ENCODE peak calls at places on chromosomes 3 and 15, in four cellular contexts. One of them, this sample, is unnamed.

GRCh38 chr15:45143946-45144345 is 14.2 kb downstream of the DUOX1 start:
- DNase-seq in K562: no peak
- DNase-seq in SK-N-SH: no peak
- DNase-seq in GM12878: no peak
- DNase-seq in this sample: no peak

GRCh38 chr3:81363816-81364215 is 397.6 kb downstream of the GBE1 start:
- DNase-seq in K562: no peak
- DNase-seq in GM12878: no peak
- DNase-seq in SK-N-SH: no peak
- DNase-seq in this sample: no peak

GRCh38 chr3:172148702-172149565 is 109.6 kb downstream of the FNDC3B start:
- DNase-seq in SK-N-SH: no peak
- DNase-seq in GM12878: no peak
- DNase-seq in K562: no peak
- DNase-seq in this sample: no peak

GRCh38 chr3:123385981-123386380 is 62.9 kb downstream of the ADCY5 start:
- DNase-seq in SK-N-SH: no peak
- DNase-seq in K562: no peak
- DNase-seq in GM12878: no peak
- DNase-seq in this sample: no peak

GRCh38 chr3:55487376-55488241 is 503 bp upstream of the WNT5A start:
- DNase-seq in SK-N-SH: peak
- DNase-seq in GM12878: no peak
- DNase-seq in K562: no peak
- DNase-seq in this sample: peak

GRCh38 chr3:73786346-73786807 is 161.6 kb upstream of the PDZRN3 start:
- DNase-seq in SK-N-SH: no peak
- DNase-seq in K562: no peak
- DNase-seq in GM12878: no peak
- DNase-seq in this sample: no peak

GRCh38 chr3:10356461-10356897 is 35.6 kb upstream of the SEC13 start:
- DNase-seq in K562: no peak
- DNase-seq in GM12878: no peak
- DNase-seq in SK-N-SH: peak
- DNase-seq in this sample: no peak

GRCh38 chr3:10516835-10517465 is 11.6 kb upstream of the ATP2B2 start:
- DNase-seq in K562: no peak
- DNase-seq in SK-N-SH: no peak
- DNase-seq in GM12878: no peak
- DNase-seq in this sample: no peak

GRCh38 chr15:25905140-25905539 is 42.0 kb upstream of the ATP10A start:
- DNase-seq in K562: no peak
- DNase-seq in GM12878: no peak
- DNase-seq in SK-N-SH: no peak
- DNase-seq in this sample: no peak

GRCh38 chr15:90594297-90594696 is 64.6 kb downstream of the CRTC3 start:
- DNase-seq in SK-N-SH: no peak
- DNase-seq in K562: no peak
- DNase-seq in GM12878: peak
- DNase-seq in this sample: no peak

GRCh38 chr3:195372220-195372619 is 70.6 kb downstream of the ACAP2 start:
- DNase-seq in K562: no peak
- DNase-seq in SK-N-SH: no peak
- DNase-seq in GM12878: no peak
- DNase-seq in this sample: no peak

GRCh38 chr3:187352581-187353575 is 15.3 kb upstream of the RTP4 start:
- DNase-seq in K562: no peak
- DNase-seq in SK-N-SH: no peak
- DNase-seq in GM12878: no peak
- DNase-seq in this sample: no peak

GRCh38 chr15:40420793-40421192 is 15.2 kb downstream of the IVD start:
- DNase-seq in SK-N-SH: no peak
- DNase-seq in K562: no peak
- DNase-seq in GM12878: no peak
- DNase-seq in this sample: no peak

GRCh38 chr15:73598540-73599195 is 34.5 kb downstream of the NPTN start:
- DNase-seq in GM12878: no peak
- DNase-seq in SK-N-SH: no peak
- DNase-seq in K562: no peak
- DNase-seq in this sample: no peak

GRCh38 chr3:111621535-111621934 is 26.4 kb upstream of the ZBED2 start:
- DNase-seq in GM12878: no peak
- DNase-seq in K562: peak
- DNase-seq in SK-N-SH: peak
- DNase-seq in this sample: peak

GRCh38 chr15:92435145-92435544 is 41.5 kb downstream of the ST8SIA2 start:
- DNase-seq in K562: no peak
- DNase-seq in SK-N-SH: no peak
- DNase-seq in GM12878: no peak
- DNase-seq in this sample: no peak

GRCh38 chr15:31486906-31487695 is 160.5 kb downstream of the KLF13 start:
- DNase-seq in GM12878: no peak
- DNase-seq in K562: no peak
- DNase-seq in SK-N-SH: no peak
- DNase-seq in this sample: no peak

GRCh38 chr3:10702961-10703740 is 112.9 kb upstream of the SLC6A11 start:
- DNase-seq in SK-N-SH: peak
- DNase-seq in K562: peak
- DNase-seq in GM12878: no peak
- DNase-seq in this sample: peak

GRCh38 chr3:170196833-170197232 is 15.3 kb upstream of the PHC3 start:
- DNase-seq in K562: no peak
- DNase-seq in SK-N-SH: no peak
- DNase-seq in GM12878: no peak
- DNase-seq in this sample: no peak

GRCh38 chr3:41198526-41198925 is 779 bp upstream of the CTNNB1 start:
- DNase-seq in GM12878: no peak
- DNase-seq in K562: no peak
- DNase-seq in SK-N-SH: no peak
- DNase-seq in this sample: no peak

GRCh38 chr3:100877286-100877685 is 115.9 kb downstream of the ABI3BP start:
- DNase-seq in GM12878: no peak
- DNase-seq in SK-N-SH: no peak
- DNase-seq in K562: no peak
- DNase-seq in this sample: no peak

GRCh38 chr15:82314769-82315518 is 34.3 kb downstream of the GOLGA6L10 start:
- DNase-seq in SK-N-SH: no peak
- DNase-seq in GM12878: no peak
- DNase-seq in K562: no peak
- DNase-seq in this sample: no peak

GRCh38 chr3:171781711-171782127 is 28.6 kb downstream of the PLD1 start:
- DNase-seq in K562: no peak
- DNase-seq in GM12878: no peak
- DNase-seq in SK-N-SH: no peak
- DNase-seq in this sample: no peak

GRCh38 chr15:95290376-95290973 is 1040.0 kb upstream of the NR2F2 start:
- DNase-seq in GM12878: no peak
- DNase-seq in SK-N-SH: no peak
- DNase-seq in K562: no peak
- DNase-seq in this sample: no peak

GRCh38 chr3:148034353-148034752 is 625.2 kb downstream of the ZIC1 start:
- DNase-seq in SK-N-SH: no peak
- DNase-seq in K562: no peak
- DNase-seq in GM12878: no peak
- DNase-seq in this sample: no peak

GRCh38 chr3:163056874-163057497 is 1560.4 kb downstream of the OTOL1 start:
- DNase-seq in GM12878: no peak
- DNase-seq in SK-N-SH: peak
- DNase-seq in K562: peak
- DNase-seq in this sample: peak

GRCh38 chr15:69298354-69298696 is 387 bp upstream of the PAQR5 start:
- DNase-seq in SK-N-SH: no peak
- DNase-seq in K562: no peak
- DNase-seq in GM12878: no peak
- DNase-seq in this sample: no peak

GRCh38 chr3:194045919-194046318 is 90.0 kb upstream of the HES1 start:
- DNase-seq in GM12878: no peak
- DNase-seq in K562: no peak
- DNase-seq in SK-N-SH: no peak
- DNase-seq in this sample: no peak

GRCh38 chr3:193572426-193572908 is 17.8 kb upstream of the ATP13A4 start:
- DNase-seq in GM12878: no peak
- DNase-seq in SK-N-SH: peak
- DNase-seq in K562: peak
- DNase-seq in this sample: peak

GRCh38 chr3:195839260-195840010 is 27.7 kb upstream of the MUC4 start:
- DNase-seq in K562: no peak
- DNase-seq in GM12878: no peak
- DNase-seq in SK-N-SH: no peak
- DNase-seq in this sample: no peak

GRCh38 chr3:100796556-100796955 is 87.3 kb downstream of the TFG start:
- DNase-seq in GM12878: peak
- DNase-seq in SK-N-SH: no peak
- DNase-seq in K562: no peak
- DNase-seq in this sample: no peak

GRCh38 chr3:174270841-174271240 is 588.3 kb upstream of the NAALADL2 start:
- DNase-seq in GM12878: no peak
- DNase-seq in K562: no peak
- DNase-seq in SK-N-SH: no peak
- DNase-seq in this sample: no peak

GRCh38 chr3:186060222-186060621 is 48.7 kb downstream of the ETV5 start:
- DNase-seq in SK-N-SH: no peak
- DNase-seq in K562: no peak
- DNase-seq in GM12878: peak
- DNase-seq in this sample: no peak

GRCh38 chr3:154126651-154127050 is 5.5 kb downstream of the ARHGEF26 start:
- DNase-seq in GM12878: no peak
- DNase-seq in K562: no peak
- DNase-seq in SK-N-SH: no peak
- DNase-seq in this sample: no peak

GRCh38 chr15:101456079-101456791 is 33.3 kb downstream of the PCSK6 start:
- DNase-seq in SK-N-SH: no peak
- DNase-seq in K562: peak
- DNase-seq in GM12878: no peak
- DNase-seq in this sample: no peak

GRCh38 chr3:134923286-134923685 is 128.2 kb downstream of the EPHB1 start:
- DNase-seq in K562: no peak
- DNase-seq in SK-N-SH: no peak
- DNase-seq in GM12878: no peak
- DNase-seq in this sample: no peak

GRCh38 chr3:10778492-10779292 is 37.3 kb upstream of the SLC6A11 start:
- DNase-seq in SK-N-SH: no peak
- DNase-seq in GM12878: no peak
- DNase-seq in K562: no peak
- DNase-seq in this sample: no peak

GRCh38 chr3:87268646-87269211 is 7.7 kb downstream of the POU1F1 start:
- DNase-seq in K562: no peak
- DNase-seq in GM12878: no peak
- DNase-seq in SK-N-SH: no peak
- DNase-seq in this sample: no peak

GRCh38 chr15:35630985-35631384 is 85.0 kb upstream of the DPH6 start:
- DNase-seq in SK-N-SH: no peak
- DNase-seq in K562: no peak
- DNase-seq in GM12878: no peak
- DNase-seq in this sample: no peak

DNA sequence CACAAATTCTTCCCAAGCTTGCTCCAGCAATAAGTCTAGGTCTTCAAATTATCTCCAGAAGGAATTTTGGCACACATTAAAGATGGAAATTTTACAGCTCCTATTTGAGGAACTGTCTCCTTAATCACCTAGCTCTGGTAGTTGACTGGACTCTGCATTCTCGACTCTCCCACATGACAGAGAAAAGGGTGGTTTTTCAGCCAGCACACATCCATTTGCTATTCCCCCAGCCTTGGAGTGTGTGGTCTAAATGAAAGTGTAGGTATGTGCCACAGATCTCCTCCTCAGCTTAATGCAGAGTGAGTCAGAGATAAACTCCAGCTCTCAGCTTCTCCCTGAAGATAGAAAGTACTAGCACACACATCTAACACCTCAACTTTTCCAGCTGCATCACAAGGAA is 62.2 kb upstream of the ALCAM start:
- DNase-seq in K562: no peak
- DNase-seq in SK-N-SH: no peak
- DNase-seq in GM12878: no peak
- DNase-seq in this sample: no peak
- TF ChIP-seq USF1 in K562: no peak
- TF ChIP-seq USF1 in SK-N-SH: no peak
- TF ChIP-seq USF1 in GM12878: no peak
- TF ChIP-seq USF1 in this sample: no peak

GRCh38 chr3:189573004-189573403 is 58.2 kb upstream of the TP63 start:
- DNase-seq in SK-N-SH: no peak
- DNase-seq in GM12878: peak
- DNase-seq in K562: no peak
- DNase-seq in this sample: no peak
- TF ChIP-seq USF1 in SK-N-SH: no peak
- TF ChIP-seq USF1 in GM12878: no peak
- TF ChIP-seq USF1 in K562: no peak
- TF ChIP-seq USF1 in this sample: no peak

GRCh38 chr15:65421360-65422215 is 1.2 kb downstream of the IGDCC4 start:
- DNase-seq in SK-N-SH: peak
- DNase-seq in K562: peak
- DNase-seq in GM12878: no peak
- DNase-seq in this sample: peak
- TF ChIP-seq USF1 in SK-N-SH: no peak
- TF ChIP-seq USF1 in K562: no peak
- TF ChIP-seq USF1 in GM12878: no peak
- TF ChIP-seq USF1 in this sample: peak

DNA sequence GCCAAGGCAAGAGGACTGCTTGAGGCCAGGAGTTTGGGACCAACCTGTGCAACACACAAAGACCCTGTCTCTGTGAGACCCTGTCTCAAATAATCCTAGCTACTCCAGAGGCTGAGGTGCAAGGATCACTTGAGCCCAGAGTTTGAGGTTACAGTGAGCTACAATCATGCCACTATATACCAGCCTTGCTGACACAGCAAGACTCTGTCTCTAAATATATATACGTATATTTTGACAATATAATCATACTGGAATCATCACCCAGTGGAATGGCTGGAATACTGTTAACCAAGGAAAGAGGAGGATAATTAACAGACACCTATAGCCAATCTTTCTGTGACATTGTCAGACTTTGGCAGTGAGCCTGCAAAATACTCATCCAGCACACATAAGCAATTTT is 9.0 kb upstream of the MAP1A start:
- DNase-seq in SK-N-SH: no peak
- DNase-seq in K562: no peak
- DNase-seq in GM12878: no peak
- DNase-seq in this sample: no peak
- TF ChIP-seq USF1 in SK-N-SH: no peak
- TF ChIP-seq USF1 in K562: no peak
- TF ChIP-seq USF1 in GM12878: no peak
- TF ChIP-seq USF1 in this sample: no peak